ENCODE peak calls at places on chromosomes 3 and 15, in six cellular contexts. Q is adipocyte; J is left ventricle myocardium inferior; B is WTC11; R is stimulated activated CD4-positive, alpha-beta T cell treated with anti-CD3 and anti-CD28 coated beads, Interleukin-1b, Interleukin-23, amount 100 ng/mL, for 4 hours; V is HAP-1. C is an unnamed sample.

GRCh38 chr15:55907797-55908196 is 85.6 kb downstream of the NEDD4 start:
- DNase-seq in Q (peak; percentile 97), J (no peak), B (no peak), R (no peak), V (no peak), C (no peak)

GRCh38 chr3:56980798-56981390 is 79.6 kb upstream of the SPATA12 start:
- DNase-seq in Q (peak; percentile 92), J (peak; percentile 24), B (no peak), R (peak; percentile 27), V (no peak), C (no peak)

GRCh38 chr3:29185706-29186105 is 95.2 kb upstream of the RBMS3 start:
- DNase-seq in Q (no peak), J (no peak), B (no peak), R (no peak), V (no peak), C (no peak)

GRCh38 chr3:13748500-13748899 is 131.4 kb downstream of the WNT7A start:
- DNase-seq in Q (no peak), J (no peak), B (no peak), R (no peak), V (no peak), C (no peak)

GRCh38 chr15:35383511-35383910 is 162.5 kb downstream of the DPH6 start:
- DNase-seq in Q (no peak), J (no peak), B (no peak), R (no peak), V (no peak), C (no peak)

GRCh38 chr3:57169106-57169505 is 4.0 kb upstream of the IL17RD start:
- DNase-seq in Q (no peak), J (no peak), B (no peak), R (no peak), V (no peak), C (no peak)

GRCh38 chr3:109369510-109369909 is 32.2 kb upstream of the DPPA4 start:
- DNase-seq in Q (no peak), J (no peak), B (peak; percentile 58), R (no peak), V (peak; percentile 62), C (no peak)

GRCh38 chr3:40068647-40069046 is 240.9 kb upstream of the EIF1B start:
- DNase-seq in Q (no peak), J (no peak), B (no peak), R (no peak), V (no peak), C (no peak)

GRCh38 chr15:63456253-63456652 is 48.1 kb upstream of the USP3 start:
- DNase-seq in Q (no peak), J (no peak), B (no peak), R (no peak), V (no peak), C (no peak)

GRCh38 chr3:186054481-186055399 is 54.1 kb downstream of the ETV5 start:
- DNase-seq in Q (no peak), J (no peak), B (no peak), R (no peak), V (no peak), C (no peak)

GRCh38 chr3:131895766-131896165 is 139.0 kb downstream of the CPNE4 start:
- DNase-seq in Q (no peak), J (no peak), B (no peak), R (no peak), V (peak; percentile 52), C (no peak)

GRCh38 chr3:33869977-33870376 is 71.5 kb downstream of the PDCD6IP start:
- DNase-seq in Q (no peak), J (no peak), B (no peak), R (no peak), V (no peak), C (no peak)

GRCh38 chr3:72176537-72177041 is 391.6 kb upstream of the PROK2 start:
- DNase-seq in Q (no peak), J (no peak), B (no peak), R (no peak), V (no peak), C (peak; percentile 44)

GRCh38 chr15:51212909-51213308 is 118.2 kb upstream of the TNFAIP8L3 start:
- DNase-seq in Q (no peak), J (no peak), B (no peak), R (no peak), V (no peak), C (no peak)

GRCh38 chr3:102200126-102200525 is 234.7 kb upstream of the ZPLD1 start:
- DNase-seq in Q (no peak), J (no peak), B (no peak), R (no peak), V (no peak), C (no peak)

GRCh38 chr3:156024904-156025303 is 95.5 kb upstream of the KCNAB1 start:
- DNase-seq in Q (peak; percentile 41), J (no peak), B (no peak), R (no peak), V (no peak), C (no peak)

GRCh38 chr3:53282581-53282980 is 26.8 kb upstream of the TKT start:
- DNase-seq in Q (no peak), J (no peak), B (no peak), R (no peak), V (no peak), C (no peak)

GRCh38 chr3:78268087-78268486 is 1228.2 kb downstream of the ROBO2 start:
- DNase-seq in Q (no peak), J (no peak), B (no peak), R (no peak), V (no peak), C (no peak)

GRCh38 chr3:143951351-143951971 is 20.2 kb upstream of the DIPK2A start:
- DNase-seq in Q (peak; percentile 79), J (no peak), B (peak; percentile 29), R (peak; percentile 4), V (peak; percentile 51), C (no peak)

GRCh38 chr3:146499701-146500100 is 30.3 kb upstream of the PLSCR2 start:
- DNase-seq in Q (no peak), J (no peak), B (no peak), R (no peak), V (no peak), C (no peak)

GRCh38 chr15:100721758-100722550 is 119.6 kb downstream of the ASB7 start:
- DNase-seq in Q (peak; percentile 99), J (peak; percentile 62), B (no peak), R (no peak), V (no peak), C (no peak)

GRCh38 chr15:91469627-91470567 is 369.8 kb downstream of the SV2B start:
- DNase-seq in Q (no peak), J (no peak), B (no peak), R (peak; percentile 36), V (no peak), C (no peak)

GRCh38 chr3:26368312-26368711 is 254.3 kb upstream of the LRRC3B start:
- DNase-seq in Q (no peak), J (no peak), B (no peak), R (no peak), V (no peak), C (no peak)

GRCh38 chr15:35078221-35078915 is 6.7 kb downstream of the NANOGP8 start:
- DNase-seq in Q (peak; percentile 81), J (no peak), B (peak; percentile 42), R (peak; percentile 3), V (peak; percentile 61), C (no peak)

GRCh38 chr15:73781038-73781925 is 28.1 kb upstream of the INSYN1 start:
- DNase-seq in Q (peak; percentile 24), J (no peak), B (no peak), R (no peak), V (peak; percentile 34), C (no peak)

GRCh38 chr3:150239764-150240163 is 168.3 kb upstream of the TSC22D2 start:
- DNase-seq in Q (peak; percentile 59), J (no peak), B (no peak), R (no peak), V (no peak), C (no peak)

GRCh38 chr3:194306771-194307640 is 44.1 kb downstream of the CPN2 start:
- DNase-seq in Q (no peak), J (no peak), B (no peak), R (no peak), V (no peak), C (no peak)

GRCh38 chr3:132592211-132592610 is 4.9 kb upstream of the ACKR4 start:
- DNase-seq in Q (peak; percentile 40), J (no peak), B (no peak), R (no peak), V (no peak), C (no peak)

GRCh38 chr3:9883676-9884554 is 3.9 kb upstream of the CIDEC start:
- DNase-seq in Q (peak; percentile 28), J (no peak), B (no peak), R (no peak), V (no peak), C (no peak)

GRCh38 chr15:51706347-51706746 is 25.0 kb downstream of the SCG3 start:
- DNase-seq in Q (no peak), J (no peak), B (no peak), R (no peak), V (no peak), C (no peak)

GRCh38 chr3:127628788-127629456 is at the start of gene PODXL2:
- DNase-seq in Q (peak; percentile 81), J (peak; percentile 57), B (peak; percentile 59), R (peak; percentile 22), V (peak; percentile 76), C (peak; percentile 39)

GRCh38 chr3:19891740-19892139 is 42.3 kb downstream of the EFHB start:
- DNase-seq in Q (no peak), J (no peak), B (no peak), R (no peak), V (no peak), C (no peak)

GRCh38 chr3:20930034-20930433 is 744.0 kb upstream of the SGO1 start:
- DNase-seq in Q (peak; percentile 29), J (no peak), B (peak; percentile 33), R (no peak), V (peak; percentile 20), C (no peak)

GRCh38 chr3:29639621-29640290 is 358.9 kb downstream of the RBMS3 start:
- DNase-seq in Q (peak; percentile 36), J (no peak), B (no peak), R (no peak), V (no peak), C (no peak)

GRCh38 chr3:126678691-126679317 is 23.9 kb upstream of the TXNRD3 start:
- DNase-seq in Q (no peak), J (no peak), B (no peak), R (no peak), V (no peak), C (no peak)

GRCh38 chr15:70189826-70190225 is 92.1 kb upstream of the TLE3 start:
- DNase-seq in Q (no peak), J (no peak), B (no peak), R (no peak), V (no peak), C (no peak)

GRCh38 chr15:101579766-101580165 is 72.4 kb downstream of the TM2D3 start:
- DNase-seq in Q (no peak), J (no peak), B (no peak), R (no peak), V (no peak), C (no peak)

GRCh38 chr3:160921020-160921635 is 165.1 kb downstream of the PPM1L start:
- DNase-seq in Q (peak; percentile 84), J (no peak), B (peak; percentile 20), R (no peak), V (peak; percentile 53), C (no peak)

GRCh38 chr3:30091611-30092135 is 514.7 kb upstream of the TGFBR2 start:
- DNase-seq in Q (no peak), J (no peak), B (no peak), R (no peak), V (no peak), C (no peak)

C was measured in activated B cell treated with CpG ODN at 0.5 μM for 24 hours.